ENCODE peak calls at places on chromosomes 4 and X, in seven cellular contexts. B, W, R, N, U, A and V are unnamed samples.
A peak's percentile ranks its signal among the peaks of the same experiment; 100 is the strongest.

GRCh38 chr4:133148690-133149363 is at the start of gene PCDH10:
- DNase-seq in B (peak; percentile 96), W (peak; percentile 98), R (peak; percentile 94), N (no peak), U (peak; percentile 85), A (peak; percentile 96), V (peak; percentile 97)

GRCh38 chr4:153748378-153748777 is 11.4 kb downstream of the RNF175 start:
- DNase-seq in B (no peak), W (no peak), R (no peak), N (no peak), U (peak; percentile 35), A (no peak), V (no peak)

GRCh38 chrX:31480696-31481095 is 408.9 kb upstream of the FTHL17 start:
- DNase-seq in B (no peak), W (no peak), R (no peak), N (no peak), U (no peak), A (no peak), V (no peak)

GRCh38 chrX:154470914-154471568 is 8.0 kb downstream of the LAGE3 start:
- DNase-seq in B (no peak), W (no peak), R (no peak), N (no peak), U (no peak), A (no peak), V (no peak)

GRCh38 chrX:45295587-45295986 is 94.9 kb upstream of the DIPK2B start:
- DNase-seq in B (no peak), W (no peak), R (no peak), N (no peak), U (peak; percentile 64), A (no peak), V (no peak)

GRCh38 chr4:21973850-21974249 is 25.3 kb upstream of the KCNIP4 start:
- DNase-seq in B (no peak), W (no peak), R (no peak), N (no peak), U (no peak), A (no peak), V (no peak)

GRCh38 chr4:4417886-4418285 is 31.0 kb downstream of the NSG1 start:
- DNase-seq in B (no peak), W (no peak), R (no peak), N (no peak), U (no peak), A (no peak), V (no peak)

GRCh38 chrX:133980406-133980805 is 5.0 kb downstream of the GPC3 start:
- DNase-seq in B (no peak), W (no peak), R (no peak), N (no peak), U (no peak), A (no peak), V (no peak)

GRCh38 chr4:118086334-118086733 is 52.0 kb downstream of the NDST3 start:
- DNase-seq in B (no peak), W (no peak), R (no peak), N (no peak), U (peak; percentile 41), A (no peak), V (no peak)

GRCh38 chr4:179719766-179720470 is 2277.7 kb upstream of the AGA start:
- DNase-seq in B (no peak), W (no peak), R (no peak), N (peak; percentile 53), U (no peak), A (no peak), V (no peak)

GRCh38 chr4:8267077-8267476 is 2.5 kb upstream of the HTRA3 start:
- DNase-seq in B (peak; percentile 78), W (peak; percentile 76), R (peak; percentile 49), N (peak; percentile 41), U (peak; percentile 68), A (peak; percentile 67), V (peak; percentile 68)

GRCh38 chr4:8266508-8266907 is 3.0 kb upstream of the HTRA3 start:
- DNase-seq in B (no peak), W (no peak), R (no peak), N (no peak), U (no peak), A (no peak), V (no peak)

GRCh38 chr4:8265171-8265929 is 4.2 kb upstream of the HTRA3 start:
- DNase-seq in B (no peak), W (no peak), R (no peak), N (no peak), U (no peak), A (no peak), V (no peak)

GRCh38 chr4:8264106-8264505 is 5.4 kb upstream of the HTRA3 start:
- DNase-seq in B (no peak), W (no peak), R (no peak), N (no peak), U (no peak), A (no peak), V (no peak)

DNA sequence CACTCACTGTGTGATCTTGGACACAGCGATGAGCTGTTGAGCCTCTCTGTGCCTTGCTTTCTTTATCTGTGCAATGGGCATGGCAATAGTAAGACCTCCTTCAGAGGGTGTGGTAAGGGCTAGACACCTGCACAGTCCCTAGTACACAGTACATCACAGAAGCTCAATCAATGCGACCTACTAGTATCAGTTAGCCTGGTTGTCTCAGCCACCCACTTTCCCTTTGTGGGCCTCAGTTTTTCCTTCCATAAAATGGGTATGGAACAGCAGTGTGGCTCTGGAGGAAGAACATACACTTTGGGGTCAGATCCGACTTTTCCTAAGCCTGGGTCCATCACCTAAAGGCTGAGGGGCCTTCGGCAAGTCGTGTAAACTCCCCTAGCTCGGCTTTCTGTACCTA is 3.5 kb upstream of the HTRA3 start:
- DNase-seq in B (no peak), W (no peak), R (no peak), N (no peak), U (no peak), A (no peak), V (no peak)
- TF ChIP-seq CTCF in B (no peak), W (no peak), R (no peak), N (no peak), U (no peak), A (no peak), V (no peak)

DNA sequence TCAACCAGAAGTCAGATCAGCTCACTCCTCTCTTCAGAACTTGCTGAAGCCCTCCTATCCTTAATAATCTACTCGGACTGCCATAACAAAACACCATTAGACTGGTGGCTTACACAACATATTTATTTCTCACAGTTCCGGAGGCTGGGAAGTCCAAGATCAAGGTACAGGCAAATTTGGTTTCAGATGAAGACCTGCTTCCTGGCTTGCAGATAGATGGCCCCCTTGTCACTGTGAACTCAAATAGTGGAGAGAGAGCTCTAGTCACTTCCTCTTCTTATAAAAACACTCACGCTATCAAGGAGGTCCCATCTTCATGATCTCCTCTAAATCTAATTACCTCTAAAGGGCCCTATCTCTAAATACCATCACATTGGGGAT is 125.1 kb downstream of the CAMK2D start:
- DNase-seq in B (no peak), W (no peak), R (no peak), N (peak; percentile 65), U (peak; percentile 29), A (no peak), V (no peak)
- TF ChIP-seq CTCF in B (no peak), W (no peak), R (no peak), N (peak; percentile 9), U (peak; percentile 36), A (no peak), V (no peak)

DNA sequence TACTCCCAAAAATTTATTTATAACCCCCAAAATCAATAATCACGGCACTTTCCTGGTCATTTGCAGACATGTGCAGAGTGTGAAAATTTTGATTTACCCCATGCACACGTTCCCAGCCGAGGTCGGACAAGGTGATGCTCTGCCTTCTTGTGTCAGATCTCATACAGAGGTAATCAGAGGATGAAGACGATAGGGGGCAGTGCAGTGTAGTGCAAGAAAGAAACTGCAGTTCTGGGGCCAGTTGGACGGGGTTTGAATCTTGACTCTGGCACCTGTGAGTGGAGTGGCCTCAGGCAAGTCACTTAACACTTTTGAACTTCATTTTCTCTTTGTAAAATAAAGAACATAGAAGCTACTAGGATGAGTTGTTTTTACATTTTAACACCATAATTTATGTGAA is 88.4 kb downstream of the FRMPD3 start:
- DNase-seq in B (peak; percentile 43), W (no peak), R (peak; percentile 8), N (peak; percentile 58), U (peak; percentile 68), A (peak; percentile 37), V (no peak)
- TF ChIP-seq CTCF in B (no peak), W (peak; percentile 21), R (peak; percentile 54), N (peak; percentile 46), U (peak; percentile 77), A (peak; percentile 51), V (peak; percentile 20)

DNA sequence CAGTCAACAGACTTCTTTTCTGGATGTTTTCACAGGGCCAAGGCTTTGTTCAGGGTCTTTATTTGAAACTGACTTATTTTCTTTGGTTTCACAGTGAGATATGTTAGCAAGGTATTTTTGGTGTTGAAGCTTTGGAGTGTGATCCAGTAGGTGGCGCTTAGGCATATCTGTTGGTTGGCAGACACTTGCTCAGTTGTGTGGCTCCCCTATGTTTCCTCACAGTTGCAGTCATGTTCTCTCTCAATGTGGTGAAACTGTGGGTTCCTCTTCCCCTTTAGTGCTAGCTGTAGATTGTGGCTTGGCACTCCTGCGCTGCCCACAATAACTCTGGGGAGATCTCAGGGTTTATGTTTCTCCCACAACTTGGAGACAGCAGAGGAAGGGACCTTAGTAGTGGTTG is 460.8 kb downstream of the SLITRK2 start:
- DNase-seq in B (no peak), W (no peak), R (no peak), N (no peak), U (no peak), A (peak; percentile 15), V (no peak)
- TF ChIP-seq CTCF in B (no peak), W (peak; percentile 25), R (peak; percentile 49), N (no peak), U (no peak), A (no peak), V (no peak)

GRCh38 chr4:151670843-151671242 is 90.0 kb downstream of the GATB start:
- DNase-seq in B (no peak), W (no peak), R (no peak), N (no peak), U (no peak), A (no peak), V (no peak)
- TF ChIP-seq CTCF in B (no peak), W (no peak), R (no peak), N (no peak), U (no peak), A (no peak), V (no peak)

DNA sequence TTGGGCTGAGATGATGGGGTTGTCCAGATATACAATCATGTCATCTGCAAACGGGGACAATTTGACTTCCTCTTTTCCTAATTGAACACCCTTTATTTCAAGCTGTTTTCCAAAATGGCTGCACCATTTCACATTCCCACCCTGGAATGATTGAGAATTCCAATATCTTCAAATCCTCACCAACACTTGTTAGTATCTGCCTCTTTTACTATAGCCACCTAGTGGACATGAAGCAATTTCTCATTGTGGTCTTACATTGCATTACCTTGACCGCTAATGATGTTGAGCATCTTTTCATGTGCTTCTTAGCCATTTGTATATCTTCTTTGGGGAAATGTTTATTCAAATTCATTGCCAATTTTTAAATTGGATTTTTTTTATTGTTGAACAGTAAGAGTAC is 364.8 kb downstream of the SMARCA1 start:
- DNase-seq in B (no peak), W (no peak), R (no peak), N (no peak), U (no peak), A (no peak), V (no peak)
- TF ChIP-seq CTCF in B (no peak), W (no peak), R (peak; percentile 22), N (no peak), U (no peak), A (no peak), V (no peak)